ENCODE peak calls at places on chromosomes 16 and 17, in seven cellular contexts. R, B, C, Q, W, G and T are unnamed samples. For H3K4me1, the result is how much of the 10 kb centered on the place peaks cover.

GRCh38 chr17:8503807-8504206 is 68.1 kb downstream of the NDEL1 start:
- DNase-seq in R (no peak), B (no peak), C (no peak), Q (no peak), W (no peak), G (no peak), T (no peak)

GRCh38 chr17:81043725-81044427 is 8.9 kb downstream of the BAIAP2 start:
- DNase-seq in R (peak), B (no peak), C (peak), Q (peak), W (peak), G (no peak), T (no peak)

GRCh38 chr16:71880176-71880575 is 3.8 kb downstream of the ZNF821 start:
- DNase-seq in R (no peak), B (no peak), C (no peak), Q (no peak), W (no peak), G (no peak), T (no peak)

GRCh38 chr16:1826691-1827573 is at the start of the genes FAHD1 and HAGH:
- DNase-seq in R (peak), B (peak), C (peak), Q (peak), W (peak), G (peak), T (peak)

GRCh38 chr17:48626202-48626469 is at the start of gene HOXB9:
- DNase-seq in R (no peak), B (peak), C (no peak), Q (no peak), W (no peak), G (no peak), T (no peak)

GRCh38 chr17:41772218-41772585 is 14.3 kb downstream of the JUP start:
- DNase-seq in R (peak), B (no peak), C (peak), Q (peak), W (no peak), G (peak), T (no peak)

GRCh38 chr17:9905902-9906301 is 831 bp upstream of the RCVRN start:
- DNase-seq in R (peak), B (no peak), C (peak), Q (peak), W (peak), G (peak), T (no peak)

GRCh38 chr17:81142301-81143199 is 22.8 kb upstream of the PVALEF start:
- DNase-seq in R (peak), B (peak), C (peak), Q (peak), W (peak), G (peak), T (peak)

GRCh38 chr17:43530303-43531081 is 15.6 kb downstream of the ETV4 start:
- DNase-seq in R (peak), B (peak), C (peak), Q (peak), W (peak), G (peak), T (peak)

GRCh38 chr17:40778466-40778865 is 3.9 kb downstream of the KRT27 start:
- DNase-seq in R (peak), B (no peak), C (no peak), Q (no peak), W (no peak), G (no peak), T (no peak)

GRCh38 chr17:4872786-4873185 is 26.6 kb upstream of the C17orf107 start:
- DNase-seq in R (no peak), B (no peak), C (no peak), Q (no peak), W (no peak), G (no peak), T (no peak)

GRCh38 chr17:28743243-28744103 is at the start of gene TRAF4:
- DNase-seq in R (peak), B (peak), C (peak), Q (peak), W (peak), G (peak), T (peak)

GRCh38 chr17:44438634-44439033 is 49.2 kb upstream of the ITGA2B start:
- DNase-seq in R (no peak), B (no peak), C (peak), Q (no peak), W (no peak), G (no peak), T (no peak)

GRCh38 chr17:13864551-13864950 is 204.8 kb upstream of the COX10 start:
- DNase-seq in R (no peak), B (peak), C (no peak), Q (no peak), W (peak), G (no peak), T (no peak)

GRCh38 chr16:15545544-15545943 is 97.4 kb downstream of the MARF1 start:
- DNase-seq in R (no peak), B (no peak), C (no peak), Q (no peak), W (no peak), G (no peak), T (no peak)

GRCh38 chr16:66894055-66894454 is 13.7 kb downstream of the PDP2 start:
- DNase-seq in R (no peak), B (no peak), C (no peak), Q (no peak), W (no peak), G (no peak), T (no peak)

GRCh38 chr16:71406724-71407123 is 35.1 kb downstream of the TLE7 start:
- DNase-seq in R (no peak), B (no peak), C (no peak), Q (no peak), W (no peak), G (no peak), T (no peak)

GRCh38 chr16:66592814-66593213 is 11.7 kb upstream of the CMTM3 start:
- DNase-seq in R (no peak), B (no peak), C (no peak), Q (no peak), W (no peak), G (no peak), T (no peak)

GRCh38 chr17:75626496-75627038 is 6.7 kb upstream of the SMIM5 start:
- DNase-seq in R (no peak), B (no peak), C (no peak), Q (no peak), W (no peak), G (no peak), T (no peak)

GRCh38 chr17:35726609-35727460 is 4.6 kb upstream of the RASL10B start:
- DNase-seq in R (peak), B (peak), C (peak), Q (peak), W (peak), G (peak), T (no peak)

GRCh38 chr17:6355196-6355595 is 79.7 kb downstream of the AIPL1 start:
- DNase-seq in R (no peak), B (no peak), C (no peak), Q (no peak), W (no peak), G (peak), T (no peak)

GRCh38 chr17:20089795-20090547 is 80.8 kb downstream of the SPECC1 start:
- DNase-seq in R (no peak), B (no peak), C (no peak), Q (no peak), W (no peak), G (no peak), T (no peak)

GRCh38 chr16:17773698-17774101 is 302.9 kb upstream of the XYLT1 start:
- DNase-seq in R (no peak), B (peak), C (peak), Q (no peak), W (no peak), G (no peak), T (no peak)

GRCh38 chr16:58883131-58883530 is 149.0 kb upstream of the GOT2 start:
- DNase-seq in R (no peak), B (no peak), C (no peak), Q (no peak), W (no peak), G (no peak), T (no peak)

GRCh38 chr17:21452377-21453143 is 76.4 kb downstream of the KCNJ12 start:
- DNase-seq in R (peak), B (peak), C (peak), Q (peak), W (peak), G (peak), T (peak)

GRCh38 chr17:44623070-44623725 is 33.1 kb upstream of the MEIOC start:
- DNase-seq in R (no peak), B (no peak), C (peak), Q (no peak), W (no peak), G (no peak), T (no peak)

GRCh38 chr16:9362050-9362449 is 270.6 kb downstream of the HAPSTR1 start:
- DNase-seq in R (no peak), B (no peak), C (peak), Q (peak), W (no peak), G (no peak), T (no peak)

GRCh38 chr17:50459756-50460155 is 8.9 kb downstream of the CHAD start:
- DNase-seq in R (no peak), B (no peak), C (no peak), Q (no peak), W (no peak), G (no peak), T (no peak)

GRCh38 chr16:54128629-54129230 is 157.9 kb downstream of the IRX3 start:
- DNase-seq in R (no peak), B (no peak), C (no peak), Q (no peak), W (no peak), G (no peak), T (no peak)

GRCh38 chr16:19143241-19143640 is 24.8 kb upstream of the SYT17 start:
- DNase-seq in R (no peak), B (no peak), C (no peak), Q (no peak), W (no peak), G (no peak), T (no peak)

GRCh38 chr17:81417049-81417878 is 22.0 kb downstream of the BAHCC1 start:
- DNase-seq in R (no peak), B (no peak), C (no peak), Q (no peak), W (no peak), G (no peak), T (no peak)

GRCh38 chr17:37570527-37571093 is 38.6 kb downstream of the SYNRG start:
- DNase-seq in R (peak), B (peak), C (peak), Q (peak), W (peak), G (peak), T (peak)

GRCh38 chr16:25126820-25127232 is 15.3 kb downstream of the LCMT1 start:
- DNase-seq in R (peak), B (peak), C (peak), Q (no peak), W (peak), G (no peak), T (no peak)

GRCh38 chr17:67845374-67845773 is 20.1 kb downstream of the BPTF start:
- DNase-seq in R (no peak), B (no peak), C (no peak), Q (no peak), W (no peak), G (no peak), T (no peak)
- H2BK5ac ChIP-seq in R (no peak), B (no peak), C (no peak), Q (no peak), W (no peak), G (no peak), T (no peak)

GRCh38 chr17:57605734-57606105 is 139.4 kb downstream of the CCDC182 start:
- DNase-seq in R (no peak), B (no peak), C (no peak), Q (no peak), W (no peak), G (no peak), T (no peak)

GRCh38 chr17:57604771-57605733 is 140.0 kb downstream of the CCDC182 start:
- DNase-seq in R (no peak), B (peak), C (no peak), Q (no peak), W (peak), G (no peak), T (no peak)

GRCh38 chr17:57607553-57608120 is 137.5 kb downstream of the CCDC182 start:
- DNase-seq in R (peak), B (no peak), C (no peak), Q (no peak), W (no peak), G (no peak), T (no peak)

GRCh38 chr17:57608369-57609124 is 136.6 kb downstream of the CCDC182 start:
- DNase-seq in R (no peak), B (no peak), C (no peak), Q (peak), W (no peak), G (no peak), T (no peak)

DNA sequence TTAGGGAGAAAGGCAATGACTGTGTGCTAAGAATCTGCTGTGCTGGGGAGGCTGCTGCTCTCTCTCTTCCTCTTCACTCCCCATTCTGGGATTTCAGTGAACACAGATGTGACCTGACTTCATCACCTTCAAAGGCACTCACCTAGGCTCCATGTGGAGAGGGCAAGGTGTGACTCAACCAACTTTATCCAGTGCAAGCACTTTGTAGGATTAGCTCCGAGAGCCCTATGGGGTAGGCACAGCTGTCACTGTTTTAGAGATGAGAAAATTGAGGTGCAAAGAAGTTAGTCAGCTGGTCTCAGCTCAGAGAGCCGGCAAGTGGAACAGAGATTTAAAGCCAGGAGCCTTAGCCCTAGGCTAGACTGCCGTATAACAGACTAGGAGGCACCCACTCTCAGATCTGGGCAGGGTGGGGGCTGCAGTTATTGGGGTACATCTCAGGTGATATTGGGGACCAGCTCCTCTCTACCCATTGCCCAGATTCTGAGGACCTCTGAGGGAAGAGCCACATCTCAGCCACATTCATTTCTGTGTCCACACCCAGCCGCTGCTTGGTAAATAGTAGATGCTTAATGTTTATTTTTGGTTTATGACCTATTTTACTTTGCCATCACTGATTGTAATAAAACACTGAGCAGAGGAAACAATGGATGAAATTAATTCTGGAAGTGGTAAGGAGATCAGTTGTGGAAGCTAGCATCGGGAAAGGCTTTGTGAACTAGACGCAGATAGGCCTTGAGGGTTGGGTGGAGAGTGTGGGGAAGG is 138.8 kb downstream of the CCDC182 start:
- DNase-seq in R (no peak), B (no peak), C (no peak), Q (no peak), W (no peak), G (no peak), T (no peak)
- H3K4me1 ChIP-seq in R (under half), B (under half), C (under half), Q (under half), W (under half), G (under half), T (under half)

DNA sequence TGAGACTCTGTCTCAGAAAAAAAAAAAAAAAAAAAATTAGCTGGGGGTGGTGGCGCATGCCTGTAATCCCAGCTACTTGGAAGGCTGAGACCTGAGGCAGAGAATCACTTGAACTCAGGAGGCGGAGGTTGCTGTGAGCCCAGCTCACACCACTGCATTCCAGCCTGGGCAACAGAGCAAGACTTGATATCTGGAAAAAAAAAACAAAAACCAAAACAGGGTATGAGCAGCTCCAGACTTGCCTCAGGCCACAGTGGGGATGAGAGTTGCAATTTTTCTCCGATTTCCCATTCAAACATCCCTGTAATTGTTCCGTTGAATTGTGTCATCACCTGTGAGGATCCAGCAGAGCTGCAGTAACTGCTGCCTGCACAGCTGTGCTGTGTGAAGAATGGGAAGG is 150.1 kb downstream of the VPS53 start:
- DNase-seq in R (peak), B (no peak), C (no peak), Q (no peak), W (no peak), G (no peak), T (no peak)
- H2BK5ac ChIP-seq in R (no peak), B (no peak), C (no peak), Q (no peak), W (no peak), G (no peak), T (no peak)

GRCh38 chr17:57866723-57867122 is 16.9 kb upstream of the MRPS23 start:
- DNase-seq in R (no peak), B (no peak), C (no peak), Q (peak), W (no peak), G (no peak), T (no peak)
- H3K4me1 ChIP-seq in R (under half), B (under half), C (under half), Q (under half), W (half or more), G (under half), T (under half)

DNA sequence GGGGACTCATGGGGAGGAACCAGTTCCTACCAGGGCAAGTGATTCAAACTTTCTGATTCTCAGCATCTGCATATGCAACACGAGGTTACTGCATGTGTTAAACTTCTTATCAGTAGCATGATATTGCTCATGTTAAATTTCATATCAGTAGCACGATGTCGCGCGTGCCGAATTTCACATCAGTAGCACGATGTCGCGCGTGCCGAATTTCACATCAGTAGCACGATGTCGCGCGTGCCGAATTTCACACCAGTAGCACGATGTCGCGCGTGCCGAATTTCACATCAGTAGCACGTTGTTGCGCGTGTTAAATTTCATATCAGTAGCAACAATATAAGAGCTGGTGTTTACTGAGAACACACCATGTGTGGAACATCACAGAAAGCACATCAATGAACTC is 221.6 kb downstream of the GSG1L start:
- DNase-seq in R (no peak), B (no peak), C (no peak), Q (no peak), W (no peak), G (no peak), T (no peak)
- H2BK5ac ChIP-seq in R (no peak), B (no peak), C (no peak), Q (no peak), W (no peak), G (no peak), T (no peak)

GRCh38 chr16:85128079-85128837 is 16.0 kb upstream of the CIBAR2 start:
- DNase-seq in R (no peak), B (no peak), C (no peak), Q (no peak), W (no peak), G (no peak), T (no peak)
- H3K4me1 ChIP-seq in R (under half), B (under half), C (under half), Q (under half), W (under half), G (under half), T (under half)

GRCh38 chr17:61217878-61218437 is 181.7 kb upstream of the TBX2 start:
- DNase-seq in R (no peak), B (no peak), C (peak), Q (no peak), W (peak), G (no peak), T (no peak)

GRCh38 chr17:61221597-61222471 is 177.8 kb upstream of the TBX2 start:
- DNase-seq in R (no peak), B (peak), C (no peak), Q (no peak), W (peak), G (no peak), T (no peak)

GRCh38 chr17:61218438-61218837 is 181.2 kb upstream of the TBX2 start:
- DNase-seq in R (no peak), B (peak), C (no peak), Q (no peak), W (peak), G (no peak), T (no peak)

GRCh38 chr17:61221181-61221580 is 178.5 kb upstream of the TBX2 start:
- DNase-seq in R (no peak), B (no peak), C (peak), Q (no peak), W (no peak), G (no peak), T (no peak)

DNA sequence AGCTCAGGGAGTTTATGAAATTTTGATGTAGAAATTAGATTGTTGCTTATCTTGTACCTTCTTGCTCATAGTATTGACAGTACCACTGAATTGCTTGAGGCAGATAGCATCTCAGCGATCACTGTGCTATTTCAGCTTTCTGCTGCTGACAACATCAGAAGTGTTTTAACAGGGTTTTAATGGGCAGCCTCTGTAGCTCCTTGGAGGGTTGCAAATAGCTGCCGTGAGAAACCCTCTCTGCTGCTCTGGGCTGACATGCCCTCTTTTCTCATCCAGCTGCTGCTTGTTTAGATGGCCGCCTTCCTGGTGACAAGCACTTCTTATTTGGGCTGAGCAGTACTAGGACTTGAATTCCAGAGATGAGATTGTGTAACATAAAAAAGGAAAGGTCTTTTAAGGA is 180.2 kb upstream of the TBX2 start:
- DNase-seq in R (no peak), B (peak), C (no peak), Q (no peak), W (peak), G (no peak), T (no peak)
- H2BK5ac ChIP-seq in R (no peak), B (peak), C (no peak), Q (no peak), W (no peak), G (no peak), T (no peak)

GRCh38 chr17:83109793-83110645 is 30.6 kb downstream of the METRNL start:
- DNase-seq in R (peak), B (peak), C (peak), Q (no peak), W (peak), G (no peak), T (no peak)

GRCh38 chr17:83107656-83108048 is 28.2 kb downstream of the METRNL start:
- DNase-seq in R (no peak), B (no peak), C (no peak), Q (no peak), W (no peak), G (no peak), T (no peak)

GRCh38 chr17:83108709-83109108 is 29.3 kb downstream of the METRNL start:
- DNase-seq in R (no peak), B (no peak), C (no peak), Q (no peak), W (no peak), G (no peak), T (no peak)

GRCh38 chr17:83110755-83111154 is 31.3 kb downstream of the METRNL start:
- DNase-seq in R (no peak), B (peak), C (no peak), Q (no peak), W (no peak), G (no peak), T (no peak)

DNA sequence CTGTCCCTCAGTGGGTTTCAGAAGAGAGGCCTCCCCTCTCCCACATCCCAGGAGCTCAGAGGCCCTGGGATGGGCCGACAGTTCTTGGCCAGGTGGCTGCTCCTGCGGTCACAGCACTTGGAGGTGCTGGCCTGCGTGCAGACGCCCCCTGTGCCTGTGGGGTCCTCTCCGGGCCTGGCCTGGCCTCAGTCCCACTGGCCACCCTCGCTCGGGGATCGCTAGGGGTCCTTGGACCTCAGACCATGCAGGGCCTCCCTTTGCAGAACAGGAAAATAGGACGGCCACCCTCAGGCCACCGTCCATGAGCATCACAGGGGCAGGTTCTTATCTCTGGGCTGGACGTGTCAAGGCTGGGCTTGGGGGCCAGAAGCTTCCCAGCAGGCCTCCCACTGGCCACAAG is 30.0 kb downstream of the METRNL start:
- DNase-seq in R (no peak), B (no peak), C (no peak), Q (no peak), W (no peak), G (no peak), T (no peak)
- H3K4me1 ChIP-seq in R (under half), B (under half), C (under half), Q (under half), W (half or more), G (under half), T (under half)